ENCODE peak calls at places on chromosome 13, in six cellular contexts. A is A549, L is GM12878, N is HepG2, R is IMR-90, H is K562. D is an unnamed sample.

GRCh38 chr13:40087021-40088002 is 431.9 kb downstream of the COG6 start:
- DNase-seq in R (no peak), A (no peak), H (no peak), N (peak), L (no peak), D (no peak)

GRCh38 chr13:74136089-74136658 is 2.0 kb upstream of the KLF12 start:
- DNase-seq in H (no peak), R (peak), L (no peak), N (no peak), A (no peak), D (peak)

GRCh38 chr13:49058761-49059160 is 83.0 kb downstream of the FNDC3A start:
- DNase-seq in N (no peak), R (no peak), H (no peak), A (no peak), L (no peak), D (no peak)

GRCh38 chr13:35978607-35979316 is 152.4 kb downstream of the DCLK1 start:
- DNase-seq in H (peak), A (peak), N (peak), L (no peak), R (peak), D (peak)

GRCh38 chr13:20461481-20461859 is 64.2 kb downstream of the CRYL1 start:
- DNase-seq in L (no peak), R (peak), N (no peak), A (no peak), H (no peak), D (no peak)

GRCh38 chr13:20414475-20415287 is 111.0 kb downstream of the CRYL1 start:
- DNase-seq in L (no peak), H (no peak), N (no peak), A (no peak), R (no peak), D (no peak)

GRCh38 chr13:35874704-35875103 is 256.5 kb downstream of the DCLK1 start:
- DNase-seq in A (no peak), R (no peak), L (no peak), H (no peak), N (no peak), D (no peak)

GRCh38 chr13:74289130-74289529 is 154.9 kb upstream of the KLF12 start:
- DNase-seq in H (no peak), A (no peak), R (no peak), N (no peak), L (no peak), D (no peak)

GRCh38 chr13:95660981-95661581 is 15.9 kb upstream of the DNAJC3 start:
- DNase-seq in N (peak), R (peak), L (no peak), H (peak), A (peak), D (peak)

GRCh38 chr13:80245162-80245733 is 95.7 kb downstream of the SPRY2 start:
- DNase-seq in N (no peak), A (no peak), L (no peak), R (no peak), H (no peak), D (no peak)

GRCh38 chr13:111251646-111252448 is 68.6 kb upstream of the TEX29 start:
- DNase-seq in A (no peak), H (no peak), L (no peak), N (no peak), R (no peak), D (no peak)

GRCh38 chr13:38045278-38046048 is 175.9 kb upstream of the TRPC4 start:
- DNase-seq in A (no peak), L (no peak), N (peak), H (peak), R (peak), D (peak)

GRCh38 chr13:108313382-108313781 is 43.9 kb downstream of the TNFSF13B start:
- DNase-seq in R (no peak), A (no peak), N (no peak), L (no peak), H (no peak), D (no peak)

DNA sequence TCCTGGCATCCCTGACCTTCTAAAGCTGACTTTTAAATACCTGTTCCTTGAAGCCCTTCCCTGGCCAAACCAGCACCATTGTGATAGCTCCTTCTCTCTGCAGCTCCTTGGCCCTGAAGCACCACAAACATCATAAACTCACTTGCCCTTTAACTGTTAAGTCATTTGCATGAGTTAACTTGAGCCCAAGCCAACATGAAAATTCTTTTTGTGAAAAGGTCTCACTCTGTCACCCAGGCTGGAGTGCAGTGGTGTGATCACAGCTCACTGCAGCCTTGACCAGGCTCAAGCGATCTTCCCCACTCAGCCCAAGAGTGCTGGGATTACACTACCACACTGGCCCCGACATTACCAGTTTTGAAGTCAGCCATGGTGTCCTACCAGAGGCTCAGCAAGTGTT is 87.8 kb downstream of the ZIC5 start:
- DNase-seq in R (no peak), H (no peak), L (no peak), A (no peak), N (no peak), D (no peak)
- TF ChIP-seq BHLHE40 in R (no peak), H (no peak), L (no peak), A (no peak), N (no peak), D (no peak)

DNA sequence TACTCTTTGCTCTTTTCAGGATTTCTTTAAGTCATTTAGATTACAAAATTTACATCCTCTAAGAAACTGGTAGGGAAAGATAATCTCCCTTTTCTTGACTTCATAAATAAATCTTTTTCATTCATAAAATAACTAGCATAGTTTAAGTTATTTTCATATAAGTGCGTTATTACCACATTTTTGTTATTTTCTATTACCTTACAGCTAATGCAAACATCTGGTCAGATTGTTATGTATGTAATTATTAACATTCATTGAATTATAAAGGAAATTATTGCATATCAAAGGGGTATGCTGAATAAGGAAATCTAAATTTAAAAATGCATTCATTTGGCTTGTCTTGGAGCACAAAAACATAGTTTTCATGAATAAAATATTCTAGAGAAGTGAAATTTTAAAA is 55.3 kb upstream of the SLITRK1 start:
- DNase-seq in R (no peak), N (no peak), A (no peak), L (no peak), H (no peak), D (no peak)
- TF ChIP-seq BHLHE40 in R (no peak), N (no peak), A (no peak), L (no peak), H (no peak), D (no peak)

GRCh38 chr13:94093652-94094310 is 385.7 kb downstream of the DCT start:
- DNase-seq in A (no peak), R (peak), L (no peak), H (no peak), N (no peak), D (no peak)
- TF ChIP-seq BHLHE40 in A (no peak), R (no peak), L (no peak), H (no peak), N (no peak), D (no peak)

DNA sequence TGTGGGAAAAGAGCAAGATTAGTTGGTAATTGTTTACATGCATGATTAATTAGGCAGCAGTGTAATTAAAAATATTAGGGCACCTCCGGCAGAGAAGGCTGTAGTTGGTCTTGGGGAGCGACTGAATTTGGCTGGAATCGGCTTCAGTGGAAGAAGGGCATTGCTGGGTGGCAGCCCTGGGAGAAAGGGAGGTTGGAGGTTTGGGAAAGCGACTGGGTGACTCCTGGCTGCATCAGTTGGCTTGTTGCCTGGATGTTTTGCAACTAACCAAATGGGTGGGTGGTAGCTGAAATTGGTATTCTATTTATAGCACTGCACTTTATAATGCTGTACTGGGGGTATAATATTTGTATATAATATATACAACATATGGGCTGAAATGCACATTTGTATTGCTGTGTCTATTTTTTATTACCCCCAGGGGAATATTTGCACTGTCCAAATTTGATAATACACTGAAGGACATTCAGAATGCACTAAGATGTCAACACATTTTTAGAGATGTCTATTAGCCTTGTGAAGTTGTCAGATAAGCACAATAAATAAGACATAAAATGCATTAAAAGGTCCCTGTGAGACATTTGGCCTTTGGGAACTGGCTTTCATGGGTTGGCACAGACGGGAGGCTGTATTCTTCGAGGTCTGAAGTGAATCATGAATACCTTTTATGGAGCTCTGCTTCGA is 1.7 kb downstream of the B3GLCT start:
- DNase-seq in R (peak), A (no peak), L (no peak), N (no peak), H (no peak), D (no peak)
- TF ChIP-seq BHLHE40 in R (no peak), A (no peak), L (no peak), N (no peak), H (no peak), D (no peak)

D was measured in HEK293T.